ENCODE peak calls at places on chromosomes 6 and 20, in four cellular contexts. K is HepG2, B is H1, N is GM12878. F is an unnamed sample.

GRCh38 chr6:31729979-31730630 is 1.0 kb upstream of the DDAH2 start:
- DNase-seq in K (peak), B (peak), N (no peak), F (peak)

GRCh38 chr6:6661191-6661590 is 72.7 kb downstream of the LY86 start:
- DNase-seq in N (no peak), K (no peak), B (no peak), F (no peak)

GRCh38 chr20:46688151-46689081 is 828 bp downstream of the TP53RK start:
- DNase-seq in B (no peak), N (no peak), K (no peak), F (no peak)

GRCh38 chr6:154229796-154230195 is 126.8 kb downstream of the IPCEF1 start:
- DNase-seq in N (no peak), K (no peak), B (no peak), F (no peak)

GRCh38 chr6:25179051-25179778 is 100.0 kb upstream of the CARMIL1 start:
- DNase-seq in N (no peak), B (no peak), K (no peak), F (no peak)

GRCh38 chr20:31605031-31605901 is at the start of gene ID1:
- DNase-seq in N (no peak), K (peak), B (peak), F (peak)

GRCh38 chr6:79756496-79756895 is 125.4 kb downstream of the SH3BGRL2 start:
- DNase-seq in K (no peak), N (no peak), B (no peak), F (no peak)

GRCh38 chr6:111276736-111277135 is 189.4 kb downstream of the SLC16A10 start:
- DNase-seq in K (no peak), N (no peak), B (no peak), F (no peak)

GRCh38 chr20:4951299-4951698 is 50.0 kb downstream of the SLC23A2 start:
- DNase-seq in K (no peak), B (no peak), N (no peak), F (no peak)

GRCh38 chr6:6515691-6516607 is 72.6 kb upstream of the LY86 start:
- DNase-seq in B (no peak), N (peak), K (no peak), F (no peak)

GRCh38 chr20:6767536-6768227 is at the start of gene BMP2:
- DNase-seq in N (no peak), B (peak), K (no peak), F (peak)

GRCh38 chr6:41767112-41767946 is 12.4 kb downstream of the FRS3 start:
- DNase-seq in N (no peak), K (peak), B (no peak), F (no peak)

GRCh38 chr20:49478754-49479689 is 3.4 kb downstream of the KCNB1 start:
- DNase-seq in K (no peak), B (no peak), N (no peak), F (no peak)

GRCh38 chr20:10565922-10566897 is 107.6 kb downstream of the JAG1 start:
- DNase-seq in N (no peak), K (peak), B (no peak), F (no peak)

GRCh38 chr6:138229663-138230194 is 11.4 kb upstream of the PBOV1 start:
- DNase-seq in B (no peak), K (no peak), N (no peak), F (no peak)

GRCh38 chr6:82385546-82385945 is 21.9 kb downstream of the TPBG start:
- DNase-seq in N (no peak), B (no peak), K (no peak), F (no peak)

GRCh38 chr20:6122873-6123649 is at the start of gene FERMT1:
- DNase-seq in K (peak), B (peak), N (no peak), F (peak)

GRCh38 chr6:138560130-138560850 is 61.0 kb upstream of the NHSL1 start:
- DNase-seq in N (no peak), B (peak), K (peak), F (no peak)

GRCh38 chr20:57198359-57199072 is 67.9 kb downstream of the BMP7 start:
- DNase-seq in N (no peak), B (no peak), K (no peak), F (no peak)

GRCh38 chr6:17015144-17015543 is 86.7 kb upstream of the STMND1 start:
- DNase-seq in N (peak), K (no peak), B (no peak), F (peak)

GRCh38 chr6:33203443-33204164 is 851 bp upstream of the HSD17B8 start:
- DNase-seq in B (no peak), K (no peak), N (no peak), F (no peak)

GRCh38 chr6:15543262-15543917 is 119.4 kb downstream of the DTNBP1 start:
- DNase-seq in B (peak), K (no peak), N (no peak), F (no peak)

GRCh38 chr6:109008537-109008950 is 86.1 kb downstream of the SESN1 start:
- DNase-seq in N (no peak), B (no peak), K (no peak), F (no peak)

GRCh38 chr20:19254086-19254821 is 41.8 kb downstream of the SLC24A3 start:
- DNase-seq in N (no peak), K (no peak), B (peak), F (no peak)

GRCh38 chr20:44215125-44215524 is 4.6 kb upstream of the OSER1 start:
- DNase-seq in N (no peak), K (peak), B (peak), F (peak)

GRCh38 chr6:30955367-30956042 is 14.7 kb downstream of the MUCL3 start:
- DNase-seq in N (peak), B (peak), K (no peak), F (peak)

GRCh38 chr6:108966855-108967755 is 118.9 kb downstream of the ARMC2 start:
- DNase-seq in K (peak), N (no peak), B (no peak), F (no peak)

GRCh38 chr6:170238741-170239565 is 51.9 kb downstream of the DLL1 start:
- DNase-seq in K (no peak), B (no peak), N (no peak), F (no peak)

GRCh38 chr6:13776602-13777001 is 37.8 kb downstream of the MCUR1 start:
- DNase-seq in N (no peak), K (no peak), B (no peak), F (no peak)

GRCh38 chr6:109308018-109308492 is 74.2 kb downstream of the CD164 start:
- DNase-seq in N (no peak), K (peak), B (no peak), F (no peak)

GRCh38 chr20:37839432-37839827 is 63.5 kb upstream of the VSTM2L start:
- DNase-seq in K (no peak), B (no peak), N (no peak), F (no peak)

GRCh38 chr6:168297643-168298042 is 21.9 kb downstream of the DACT2 start:
- DNase-seq in K (no peak), B (no peak), N (no peak), F (no peak)

GRCh38 chr20:51360451-51361230 is 181.9 kb downstream of the NFATC2 start:
- DNase-seq in K (no peak), B (no peak), N (no peak), F (no peak)

DNA sequence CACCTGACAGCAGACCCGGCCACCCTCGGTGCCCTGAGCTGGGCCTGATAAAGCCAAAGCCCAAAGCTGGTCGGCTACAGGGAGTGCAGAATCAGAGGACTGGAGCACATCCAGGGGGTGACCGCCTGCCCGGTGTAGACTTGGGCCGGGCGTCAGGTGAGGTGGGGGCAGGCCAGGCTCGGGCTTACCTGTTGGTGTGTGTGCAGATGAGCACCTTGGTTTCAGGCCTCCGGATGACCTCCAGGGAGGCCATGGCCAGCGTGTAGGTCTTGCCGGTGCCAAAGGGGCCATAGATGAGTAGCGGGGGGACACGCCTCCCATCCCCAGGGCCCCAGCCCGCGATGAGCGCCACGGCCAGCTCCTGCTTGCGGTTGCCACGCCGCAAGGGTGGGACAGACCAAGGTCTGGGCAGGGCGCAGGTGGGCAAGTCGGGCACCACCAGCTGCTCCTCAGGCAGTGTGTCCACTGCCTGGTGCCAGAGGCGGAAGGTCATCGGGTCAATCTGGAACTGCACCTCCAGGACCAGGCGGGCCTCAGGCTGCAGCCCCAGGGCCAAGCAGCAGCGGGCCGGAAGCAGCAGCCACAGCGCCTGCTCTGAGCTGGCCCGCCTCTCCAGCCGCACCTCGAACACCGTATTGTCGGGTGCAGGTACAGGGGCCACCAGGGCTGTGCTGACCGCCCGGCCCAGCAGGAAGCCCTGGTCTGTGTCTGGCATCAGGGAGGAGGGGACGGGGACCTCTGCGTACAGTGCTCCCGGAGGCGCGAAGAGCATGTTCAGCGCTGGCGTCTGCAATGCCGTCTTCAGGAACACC is 5.7 kb downstream of the HELZ2 start:
- DNase-seq in N (no peak), B (no peak), K (no peak), F (no peak)
- TF ChIP-seq POLR2A in N (no peak), B (no peak), K (no peak), F (no peak)

GRCh38 chr6:139882977-139883728 is 508.7 kb upstream of the CITED2 start:
- DNase-seq in K (peak), N (no peak), B (no peak), F (no peak)
- TF ChIP-seq TAF1 in K (no peak), N (no peak), B (no peak), F (no peak)

GRCh38 chr20:3927486-3928291 is 38.5 kb downstream of the PANK2 start:
- DNase-seq in N (no peak), B (peak), K (no peak), F (no peak)

GRCh38 chr20:3924304-3925112 is 35.3 kb downstream of the PANK2 start:
- DNase-seq in K (no peak), N (no peak), B (no peak), F (no peak)

GRCh38 chr20:3925113-3925695 is 36.0 kb downstream of the PANK2 start:
- DNase-seq in K (no peak), B (no peak), N (no peak), F (no peak)

GRCh38 chr20:3923818-3924217 is 34.6 kb downstream of the PANK2 start:
- DNase-seq in N (no peak), B (no peak), K (no peak), F (no peak)

GRCh38 chr20:3925899-3926638 is 36.9 kb downstream of the PANK2 start:
- DNase-seq in N (no peak), K (no peak), B (no peak), F (no peak)
- TF ChIP-seq POLR2A in N (peak), K (no peak), B (no peak), F (no peak)

DNA sequence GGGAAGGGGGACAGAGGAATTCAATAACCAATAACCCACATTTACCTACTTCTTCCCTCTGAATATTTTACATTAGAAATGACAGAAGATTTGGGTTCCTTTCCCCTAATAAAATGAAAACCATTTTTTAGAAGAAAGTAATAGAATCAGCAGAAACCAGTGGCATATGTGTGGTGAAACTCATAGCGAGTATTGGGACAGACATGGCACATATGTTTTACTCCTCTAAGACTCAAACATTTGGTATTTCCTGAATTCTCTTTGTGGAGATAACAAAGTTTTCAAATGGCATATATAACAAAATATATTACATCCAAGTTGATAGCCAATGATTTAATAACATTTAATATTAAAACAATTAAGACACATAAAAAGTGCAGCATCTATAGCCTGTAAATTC is 12.9 kb upstream of the BEND3 start:
- DNase-seq in B (no peak), K (no peak), N (no peak), F (no peak)
- TF ChIP-seq TAF1 in B (no peak), K (no peak), N (no peak), F (no peak)